ENCODE peak calls at places on chromosomes 3 and 15, in eight cellular contexts. D, N, O, Z, H, S, R and L are unnamed samples. For H3K4me1, the result is how much of the 10 kb centered on the place peaks cover.

GRCh38 chr3:29335438-29335837 is 54.6 kb downstream of the RBMS3 start:
- DNase-seq in D (peak), Z (peak), H (peak), O (peak), S (peak), R (peak), N (peak), L (no peak)

GRCh38 chr3:196666001-196666867 is 26.7 kb downstream of the NRROS start:
- DNase-seq in O (peak), R (no peak), S (no peak), N (no peak), H (no peak), Z (no peak), D (peak), L (no peak)

GRCh38 chr3:32502089-32502943 is at the start of gene CMTM6:
- DNase-seq in O (peak), S (peak), D (peak), H (peak), R (peak), N (peak), Z (peak), L (peak)

GRCh38 chr15:65366122-65366892 is 11.5 kb downstream of the IGDCC3 start:
- DNase-seq in N (no peak), S (no peak), R (no peak), H (no peak), Z (peak), O (no peak), D (no peak), L (no peak)

GRCh38 chr3:102415553-102415952 is 19.3 kb upstream of the ZPLD1 start:
- DNase-seq in S (no peak), R (no peak), Z (no peak), N (no peak), D (no peak), H (no peak), O (no peak), L (no peak)

GRCh38 chr3:55658297-55659022 is 171.4 kb upstream of the WNT5A start:
- DNase-seq in O (no peak), R (no peak), H (no peak), S (no peak), D (no peak), N (no peak), Z (no peak), L (no peak)

GRCh38 chr3:124260206-124260915 is 268.4 kb upstream of the ROPN1 start:
- DNase-seq in Z (no peak), H (no peak), N (no peak), S (no peak), D (peak), R (no peak), O (peak), L (no peak)

GRCh38 chr15:42108189-42108588 is 13.8 kb upstream of the PLA2G4D start:
- DNase-seq in N (no peak), Z (no peak), O (no peak), H (no peak), D (no peak), S (no peak), R (no peak), L (no peak)

GRCh38 chr15:101455291-101455916 is 34.1 kb downstream of the PCSK6 start:
- DNase-seq in D (no peak), R (no peak), S (no peak), O (no peak), N (no peak), H (no peak), Z (peak), L (no peak)

GRCh38 chr3:72230774-72231379 is 445.9 kb upstream of the PROK2 start:
- DNase-seq in N (no peak), Z (no peak), O (no peak), S (no peak), H (no peak), D (no peak), R (no peak), L (no peak)

GRCh38 chr3:58353722-58354553 is 21.2 kb downstream of the PXK start:
- DNase-seq in N (no peak), D (no peak), O (no peak), R (no peak), S (no peak), Z (no peak), H (no peak), L (peak)

GRCh38 chr3:127556565-127556964 is 34.0 kb downstream of the TPRA1 start:
- DNase-seq in D (no peak), S (no peak), O (no peak), Z (no peak), N (no peak), R (peak), H (no peak), L (no peak)

GRCh38 chr15:32700501-32701150 is 17.2 kb upstream of the GREM1 start:
- DNase-seq in N (no peak), Z (peak), H (peak), S (peak), R (no peak), O (no peak), D (no peak), L (no peak)

GRCh38 chr15:66836476-66837030 is 134.5 kb downstream of the SMAD6 start:
- DNase-seq in Z (no peak), R (no peak), O (no peak), D (no peak), H (no peak), N (no peak), S (no peak), L (no peak)

DNA sequence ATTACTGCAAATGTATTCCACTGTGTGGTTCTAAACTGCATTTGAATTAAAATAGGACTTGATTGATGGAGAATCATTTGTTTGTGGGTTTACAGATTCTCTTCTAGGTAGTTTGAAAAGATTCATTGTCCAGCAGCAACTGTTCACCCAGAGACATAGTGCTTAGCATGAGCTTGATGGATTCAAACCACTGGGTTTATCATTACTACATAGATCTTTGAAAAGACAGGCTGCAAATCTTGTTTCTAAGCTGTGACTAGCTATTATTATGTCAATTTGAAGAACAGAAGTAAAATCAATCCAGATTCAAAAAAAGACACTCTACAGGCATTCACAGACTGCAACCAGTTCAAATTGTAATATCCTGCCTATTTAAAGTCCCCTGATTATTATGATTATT is 49.8 kb downstream of the MBNL1 start:
- DNase-seq in S (no peak), Z (no peak), D (no peak), H (no peak), O (no peak), N (no peak), R (no peak), L (no peak)
- H3K4me1 ChIP-seq in S (half or more), Z (half or more), D (under half), H (half or more), O (under half), N (half or more), R (half or more), L (half or more)

DNA sequence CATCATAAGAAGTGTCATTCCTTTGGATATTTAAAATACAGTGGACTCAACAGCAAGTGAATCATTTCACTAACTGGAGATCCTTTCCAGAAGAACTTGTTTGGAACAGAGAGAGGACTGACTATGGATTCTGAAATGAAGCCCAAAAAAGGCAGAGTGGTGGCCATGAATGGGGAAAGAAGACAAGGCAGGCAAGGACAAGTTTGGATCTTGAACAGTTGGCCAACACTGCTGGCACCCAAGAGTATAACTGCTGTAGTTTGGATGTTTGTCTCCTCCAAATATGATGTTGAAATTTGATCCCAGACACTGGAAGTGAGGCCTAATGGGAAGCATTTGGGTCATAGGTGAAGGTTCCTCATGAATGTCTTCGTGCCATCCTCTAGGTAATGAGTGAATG is 686.9 kb downstream of the GRM7 start:
- DNase-seq in D (no peak), H (no peak), R (no peak), S (no peak), Z (no peak), N (no peak), O (no peak), L (no peak)
- H3K4me1 ChIP-seq in D (under half), H (under half), R (under half), S (under half), Z (under half), N (under half), O (under half), L (under half)

GRCh38 chr3:107990926-107991325 is 99.9 kb downstream of the CD47 start:
- DNase-seq in N (no peak), D (no peak), Z (no peak), S (no peak), H (no peak), R (no peak), O (no peak), L (no peak)
- H3K4me1 ChIP-seq in N (half or more), D (under half), Z (under half), S (under half), H (under half), R (half or more), O (under half), L (under half)

GRCh38 chr3:99871231-99871898 is 53.7 kb downstream of the CMSS1 start:
- DNase-seq in R (no peak), O (peak), H (no peak), N (no peak), S (no peak), Z (no peak), D (peak), L (no peak)
- H3K4me1 ChIP-seq in R (under half), O (under half), H (half or more), N (half or more), S (under half), Z (under half), D (under half), L (under half)

GRCh38 chr3:30638685-30639412 is 32.4 kb downstream of the TGFBR2 start:
- DNase-seq in N (no peak), S (no peak), Z (no peak), R (no peak), H (no peak), O (no peak), D (no peak), L (no peak)

GRCh38 chr3:30640856-30641255 is 34.5 kb downstream of the TGFBR2 start:
- DNase-seq in R (no peak), H (no peak), D (no peak), S (no peak), Z (no peak), O (no peak), N (no peak), L (no peak)

GRCh38 chr3:30637310-30638227 is 31.2 kb downstream of the TGFBR2 start:
- DNase-seq in Z (no peak), D (no peak), R (no peak), H (no peak), S (no peak), O (no peak), N (no peak), L (no peak)

GRCh38 chr3:30641612-30642251 is 35.3 kb downstream of the TGFBR2 start:
- DNase-seq in Z (no peak), R (no peak), D (no peak), S (no peak), N (no peak), O (no peak), H (no peak), L (no peak)

DNA sequence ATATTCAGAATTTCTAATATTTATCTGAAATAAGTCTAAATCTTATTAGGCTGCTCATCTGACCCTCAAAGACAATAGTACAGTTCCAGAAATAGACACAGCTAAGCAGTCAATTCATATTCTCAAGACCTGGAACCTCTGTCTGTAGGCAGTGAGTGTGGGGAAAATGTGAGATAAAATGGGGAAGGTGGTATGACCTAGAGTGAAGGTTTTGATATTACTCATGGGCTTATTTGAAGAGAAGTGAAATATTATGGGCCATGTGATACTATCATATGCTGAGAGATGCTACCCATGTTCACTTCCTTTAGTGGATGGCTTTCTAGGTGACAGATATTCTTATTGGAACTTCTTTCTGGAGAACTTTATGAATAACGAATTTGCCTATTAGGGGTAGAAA is 33.5 kb downstream of the TGFBR2 start:
- DNase-seq in D (no peak), S (no peak), R (no peak), Z (no peak), O (no peak), H (no peak), N (no peak), L (no peak)
- H3K4me1 ChIP-seq in D (under half), S (under half), R (half or more), Z (under half), O (under half), H (half or more), N (half or more), L (half or more)

GRCh38 chr3:113697192-113698090 is 999 bp upstream of the USF3 start:
- DNase-seq in H (no peak), D (no peak), R (no peak), O (no peak), Z (no peak), N (no peak), S (peak), L (peak)

GRCh38 chr3:113695818-113696645 is at the start of gene USF3:
- DNase-seq in S (peak), O (peak), H (peak), N (peak), R (peak), Z (peak), D (peak), L (peak)

GRCh38 chr3:113696658-113697191 is 283 bp upstream of the USF3 start:
- DNase-seq in S (peak), N (peak), O (peak), H (peak), D (peak), R (peak), Z (peak), L (peak)

GRCh38 chr3:113698213-113698742 is 1.8 kb upstream of the USF3 start:
- DNase-seq in N (no peak), Z (no peak), O (no peak), H (no peak), S (no peak), D (no peak), R (no peak), L (no peak)

DNA sequence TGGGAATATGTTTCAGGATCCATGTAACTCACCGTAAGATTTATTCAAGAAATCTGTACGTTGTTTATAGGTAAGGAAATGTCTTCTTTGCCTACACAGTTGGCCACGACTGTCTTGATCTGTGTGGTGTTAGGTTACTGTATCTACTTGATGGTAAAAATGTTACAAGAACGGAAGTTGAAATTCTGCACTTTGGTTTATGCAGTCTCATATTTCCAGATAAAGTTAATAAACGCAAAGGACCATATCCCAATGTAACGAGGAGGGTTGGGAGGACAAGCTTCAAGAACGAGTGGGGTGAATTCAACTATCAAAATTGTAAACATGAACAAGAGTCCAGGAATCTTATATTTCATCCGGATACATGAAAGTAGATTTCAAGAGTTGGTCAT is 1.0 kb downstream of the USF3 start:
- DNase-seq in O (peak), S (no peak), Z (no peak), D (peak), H (no peak), N (no peak), R (no peak), L (no peak)
- H3K4me1 ChIP-seq in O (under half), S (half or more), Z (under half), D (under half), H (under half), N (under half), R (under half), L (under half)